ENCODE peak calls at places on chromosomes 1 and 21, in five cellular contexts. One of them, this sample, is unnamed. For H3K4me1, the result is how much of the 10 kb centered on the place peaks cover.

GRCh38 chr1:76826072-76826827 is 41.0 kb upstream of the ST6GALNAC5 start:
- DNase-seq in CD4-positive, alpha-beta memory T cell: no peak
- DNase-seq in lower lobe of right lung: no peak
- DNase-seq in A549: no peak
- DNase-seq in sigmoid colon: no peak
- DNase-seq in this sample: no peak

GRCh38 chr21:42222821-42223390 is 4.0 kb downstream of the ABCG1 start:
- DNase-seq in CD4-positive, alpha-beta memory T cell: no peak
- DNase-seq in sigmoid colon: peak
- DNase-seq in A549: no peak
- DNase-seq in lower lobe of right lung: no peak
- DNase-seq in this sample: no peak

GRCh38 chr1:156050376-156050775 is 3.2 kb downstream of the UBQLN4 start:
- DNase-seq in A549: no peak
- DNase-seq in lower lobe of right lung: no peak
- DNase-seq in sigmoid colon: no peak
- DNase-seq in CD4-positive, alpha-beta memory T cell: no peak
- DNase-seq in this sample: no peak

GRCh38 chr1:116033322-116033721 is 57.0 kb downstream of the SLC22A15 start:
- DNase-seq in sigmoid colon: no peak
- DNase-seq in CD4-positive, alpha-beta memory T cell: no peak
- DNase-seq in A549: no peak
- DNase-seq in lower lobe of right lung: no peak
- DNase-seq in this sample: no peak

GRCh38 chr1:61852693-61853060 is 110.4 kb downstream of the PATJ start:
- DNase-seq in A549: no peak
- DNase-seq in CD4-positive, alpha-beta memory T cell: no peak
- DNase-seq in sigmoid colon: no peak
- DNase-seq in lower lobe of right lung: no peak
- DNase-seq in this sample: no peak

GRCh38 chr1:11289064-11289463 is 16.1 kb downstream of the UBIAD1 start:
- DNase-seq in A549: no peak
- DNase-seq in sigmoid colon: no peak
- DNase-seq in lower lobe of right lung: no peak
- DNase-seq in CD4-positive, alpha-beta memory T cell: no peak
- DNase-seq in this sample: no peak

GRCh38 chr21:40587786-40588353 is 259.1 kb downstream of the DSCAM start:
- DNase-seq in lower lobe of right lung: no peak
- DNase-seq in sigmoid colon: no peak
- DNase-seq in A549: no peak
- DNase-seq in CD4-positive, alpha-beta memory T cell: no peak
- DNase-seq in this sample: no peak

GRCh38 chr1:245516178-245516829 is 361.5 kb downstream of the KIF26B start:
- DNase-seq in sigmoid colon: no peak
- DNase-seq in CD4-positive, alpha-beta memory T cell: no peak
- DNase-seq in lower lobe of right lung: no peak
- DNase-seq in A549: peak
- DNase-seq in this sample: no peak

GRCh38 chr1:164587617-164588367 is 28.8 kb downstream of the PBX1 start:
- DNase-seq in lower lobe of right lung: no peak
- DNase-seq in CD4-positive, alpha-beta memory T cell: no peak
- DNase-seq in sigmoid colon: no peak
- DNase-seq in A549: no peak
- DNase-seq in this sample: no peak

GRCh38 chr1:6028042-6028895 is 17.4 kb upstream of the KCNAB2 start:
- DNase-seq in A549: no peak
- DNase-seq in sigmoid colon: no peak
- DNase-seq in CD4-positive, alpha-beta memory T cell: peak
- DNase-seq in lower lobe of right lung: peak
- DNase-seq in this sample: peak

GRCh38 chr1:15684468-15685283 is 556 bp downstream of the PLEKHM2 start:
- DNase-seq in CD4-positive, alpha-beta memory T cell: peak
- DNase-seq in lower lobe of right lung: peak
- DNase-seq in A549: no peak
- DNase-seq in sigmoid colon: peak
- DNase-seq in this sample: peak

GRCh38 chr21:42414928-42415769 is 11.4 kb downstream of the UBASH3A start:
- DNase-seq in A549: peak
- DNase-seq in lower lobe of right lung: no peak
- DNase-seq in CD4-positive, alpha-beta memory T cell: peak
- DNase-seq in sigmoid colon: no peak
- DNase-seq in this sample: peak

GRCh38 chr1:29164588-29164987 is 17.1 kb downstream of the SRSF4 start:
- DNase-seq in lower lobe of right lung: no peak
- DNase-seq in A549: no peak
- DNase-seq in sigmoid colon: no peak
- DNase-seq in CD4-positive, alpha-beta memory T cell: no peak
- DNase-seq in this sample: no peak

GRCh38 chr1:180382326-180383115 is 119.9 kb downstream of the ACBD6 start:
- DNase-seq in lower lobe of right lung: no peak
- DNase-seq in A549: no peak
- DNase-seq in sigmoid colon: no peak
- DNase-seq in CD4-positive, alpha-beta memory T cell: no peak
- DNase-seq in this sample: no peak

GRCh38 chr1:35809156-35810095 is 1.6 kb downstream of the AGO4 start:
- DNase-seq in A549: no peak
- DNase-seq in CD4-positive, alpha-beta memory T cell: no peak
- DNase-seq in lower lobe of right lung: no peak
- DNase-seq in sigmoid colon: no peak
- DNase-seq in this sample: no peak

GRCh38 chr1:241167121-241167619 is 189.8 kb downstream of the RGS7 start:
- DNase-seq in A549: peak
- DNase-seq in lower lobe of right lung: no peak
- DNase-seq in sigmoid colon: no peak
- DNase-seq in CD4-positive, alpha-beta memory T cell: no peak
- DNase-seq in this sample: no peak

GRCh38 chr1:197467881-197468280 is 199.8 kb downstream of the CRB1 start:
- DNase-seq in sigmoid colon: no peak
- DNase-seq in CD4-positive, alpha-beta memory T cell: no peak
- DNase-seq in A549: no peak
- DNase-seq in lower lobe of right lung: no peak
- DNase-seq in this sample: no peak

GRCh38 chr1:172473842-172474241 is 30.0 kb upstream of the PIGC start:
- DNase-seq in sigmoid colon: no peak
- DNase-seq in CD4-positive, alpha-beta memory T cell: no peak
- DNase-seq in lower lobe of right lung: no peak
- DNase-seq in A549: no peak
- DNase-seq in this sample: no peak
- H3K4me1 ChIP-seq in sigmoid colon: under half
- H3K4me1 ChIP-seq in CD4-positive, alpha-beta memory T cell: under half
- H3K4me1 ChIP-seq in lower lobe of right lung: under half
- H3K4me1 ChIP-seq in A549: under half
- H3K4me1 ChIP-seq in this sample: under half

GRCh38 chr1:27403065-27403726 is 10.8 kb downstream of the GPR3 start:
- DNase-seq in CD4-positive, alpha-beta memory T cell: no peak
- DNase-seq in lower lobe of right lung: no peak
- DNase-seq in sigmoid colon: peak
- DNase-seq in A549: peak
- DNase-seq in this sample: no peak
- H3K27ac ChIP-seq in CD4-positive, alpha-beta memory T cell: no peak
- H3K27ac ChIP-seq in lower lobe of right lung: peak
- H3K27ac ChIP-seq in sigmoid colon: peak
- H3K27ac ChIP-seq in A549: no peak
- H3K27ac ChIP-seq in this sample: peak

GRCh38 chr21:33025471-33026298 is at the start of gene OLIG2:
- DNase-seq in lower lobe of right lung: no peak
- DNase-seq in CD4-positive, alpha-beta memory T cell: no peak
- DNase-seq in sigmoid colon: peak
- DNase-seq in A549: no peak
- DNase-seq in this sample: no peak
- H3K4me1 ChIP-seq in lower lobe of right lung: half or more
- H3K4me1 ChIP-seq in CD4-positive, alpha-beta memory T cell: half or more
- H3K4me1 ChIP-seq in sigmoid colon: under half
- H3K4me1 ChIP-seq in A549: under half
- H3K4me1 ChIP-seq in this sample: under half

DNA sequence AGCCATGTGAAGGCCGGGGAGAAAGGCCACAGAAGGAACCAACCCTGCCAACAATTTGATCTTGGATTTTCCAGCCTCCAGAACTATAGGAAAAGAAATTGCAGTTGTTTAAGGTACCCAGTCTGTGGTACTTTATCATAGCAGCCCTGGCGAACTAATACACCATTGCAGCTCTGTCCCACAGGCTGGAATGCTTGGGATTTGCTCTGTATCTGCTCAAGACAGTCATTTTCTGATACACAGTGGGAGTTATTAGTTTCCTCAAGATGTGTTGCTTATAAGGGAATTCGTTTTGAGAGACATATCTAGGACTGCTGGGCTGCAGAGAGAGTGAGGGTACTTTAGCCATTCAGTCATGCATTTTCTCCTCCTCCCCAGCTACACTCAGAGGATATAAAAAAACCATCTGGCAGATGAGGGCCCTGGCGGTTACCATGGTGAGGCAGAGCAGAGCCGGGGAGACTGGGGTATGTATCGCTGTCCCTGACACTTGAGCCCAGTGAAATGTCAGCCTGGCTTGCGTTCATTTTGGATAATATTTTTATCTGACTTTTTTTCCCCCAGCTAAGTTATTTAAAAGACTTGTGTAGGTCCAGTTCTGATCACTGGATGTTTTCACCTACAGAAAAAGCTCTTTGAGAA is 104.6 kb downstream of the DIRAS3 start:
- DNase-seq in A549: no peak
- DNase-seq in lower lobe of right lung: no peak
- DNase-seq in sigmoid colon: no peak
- DNase-seq in CD4-positive, alpha-beta memory T cell: no peak
- DNase-seq in this sample: no peak
- H3K27ac ChIP-seq in A549: no peak
- H3K27ac ChIP-seq in lower lobe of right lung: no peak
- H3K27ac ChIP-seq in sigmoid colon: no peak
- H3K27ac ChIP-seq in CD4-positive, alpha-beta memory T cell: no peak
- H3K27ac ChIP-seq in this sample: no peak

GRCh38 chr1:9075023-9075422 is 5.6 kb upstream of the SLC2A5 start:
- DNase-seq in sigmoid colon: peak
- DNase-seq in A549: peak
- DNase-seq in lower lobe of right lung: no peak
- DNase-seq in CD4-positive, alpha-beta memory T cell: no peak
- DNase-seq in this sample: no peak
- H3K4me1 ChIP-seq in sigmoid colon: under half
- H3K4me1 ChIP-seq in A549: under half
- H3K4me1 ChIP-seq in lower lobe of right lung: under half
- H3K4me1 ChIP-seq in CD4-positive, alpha-beta memory T cell: under half
- H3K4me1 ChIP-seq in this sample: under half

GRCh38 chr21:38910390-38911008 is 104.8 kb downstream of the ETS2 start:
- DNase-seq in sigmoid colon: no peak
- DNase-seq in CD4-positive, alpha-beta memory T cell: no peak
- DNase-seq in lower lobe of right lung: no peak
- DNase-seq in A549: peak
- DNase-seq in this sample: no peak
- H3K27ac ChIP-seq in sigmoid colon: peak
- H3K27ac ChIP-seq in CD4-positive, alpha-beta memory T cell: no peak
- H3K27ac ChIP-seq in lower lobe of right lung: peak
- H3K27ac ChIP-seq in A549: peak
- H3K27ac ChIP-seq in this sample: no peak

GRCh38 chr1:201602413-201603265 is 63.7 kb downstream of the NAV1 start:
- DNase-seq in sigmoid colon: no peak
- DNase-seq in lower lobe of right lung: no peak
- DNase-seq in CD4-positive, alpha-beta memory T cell: no peak
- DNase-seq in A549: peak
- DNase-seq in this sample: no peak

GRCh38 chr1:201606096-201606495 is 67.2 kb downstream of the NAV1 start:
- DNase-seq in lower lobe of right lung: no peak
- DNase-seq in CD4-positive, alpha-beta memory T cell: no peak
- DNase-seq in sigmoid colon: no peak
- DNase-seq in A549: no peak
- DNase-seq in this sample: no peak

GRCh38 chr1:201605385-201605747 is 66.4 kb downstream of the NAV1 start:
- DNase-seq in lower lobe of right lung: no peak
- DNase-seq in sigmoid colon: no peak
- DNase-seq in CD4-positive, alpha-beta memory T cell: no peak
- DNase-seq in A549: no peak
- DNase-seq in this sample: no peak

GRCh38 chr1:201606581-201606980 is 67.7 kb downstream of the NAV1 start:
- DNase-seq in CD4-positive, alpha-beta memory T cell: no peak
- DNase-seq in sigmoid colon: no peak
- DNase-seq in A549: no peak
- DNase-seq in lower lobe of right lung: no peak
- DNase-seq in this sample: no peak

DNA sequence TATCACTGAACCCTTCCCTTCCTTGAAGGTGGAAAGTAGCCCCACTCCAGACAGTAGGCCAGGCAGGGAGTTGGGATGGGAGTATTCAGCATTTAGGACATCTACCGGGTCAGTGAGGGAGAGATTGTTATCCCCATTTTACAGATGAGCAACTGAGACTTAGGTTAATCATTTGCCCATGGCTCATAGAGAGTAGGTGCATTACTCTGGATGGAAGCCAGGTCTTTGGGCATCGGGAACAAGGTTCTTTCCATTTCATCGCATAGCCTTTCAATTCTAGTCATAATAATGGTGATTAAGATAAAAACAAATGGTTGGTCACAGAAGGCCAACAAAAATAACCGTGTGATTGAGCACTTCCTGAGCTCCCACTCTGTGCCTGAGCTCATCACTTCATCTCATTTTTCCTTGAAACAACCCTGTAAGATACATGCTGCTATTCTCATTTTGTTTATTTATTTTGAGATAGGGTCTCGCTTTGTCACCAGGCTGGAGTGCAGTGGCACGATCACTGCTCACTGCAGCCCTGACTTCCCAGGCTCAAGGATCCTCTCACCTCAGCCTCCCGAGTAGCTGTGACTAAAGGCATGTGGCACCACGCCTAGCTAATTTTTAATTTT is 64.8 kb downstream of the NAV1 start:
- DNase-seq in sigmoid colon: no peak
- DNase-seq in lower lobe of right lung: no peak
- DNase-seq in CD4-positive, alpha-beta memory T cell: no peak
- DNase-seq in A549: peak
- DNase-seq in this sample: no peak
- H3K4me1 ChIP-seq in sigmoid colon: under half
- H3K4me1 ChIP-seq in lower lobe of right lung: under half
- H3K4me1 ChIP-seq in CD4-positive, alpha-beta memory T cell: under half
- H3K4me1 ChIP-seq in A549: half or more
- H3K4me1 ChIP-seq in this sample: under half

DNA sequence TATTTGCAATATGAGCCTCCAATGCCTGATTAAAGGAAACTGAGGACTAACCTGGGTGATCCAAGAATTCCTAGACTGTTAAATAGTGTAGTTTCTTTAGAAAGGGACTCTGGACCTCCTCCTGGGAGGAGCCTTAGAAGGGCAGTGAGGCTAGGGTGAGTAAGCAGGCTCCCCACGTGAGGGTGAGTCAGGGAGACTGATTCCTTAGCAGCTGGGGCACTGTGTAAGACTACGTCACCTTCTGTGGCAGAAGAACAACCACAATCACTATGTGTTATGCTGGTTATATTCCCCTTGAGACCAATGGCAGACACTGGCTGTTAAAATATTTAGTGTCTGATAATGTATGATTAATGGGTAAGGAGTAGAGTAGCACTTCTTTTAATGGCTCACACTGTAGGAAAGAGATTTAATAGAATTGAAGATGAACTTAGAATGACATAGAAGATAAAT is 53.3 kb upstream of the SYT14 start:
- DNase-seq in CD4-positive, alpha-beta memory T cell: no peak
- DNase-seq in A549: peak
- DNase-seq in sigmoid colon: peak
- DNase-seq in lower lobe of right lung: no peak
- DNase-seq in this sample: no peak
- H3K27ac ChIP-seq in CD4-positive, alpha-beta memory T cell: no peak
- H3K27ac ChIP-seq in A549: peak
- H3K27ac ChIP-seq in sigmoid colon: no peak
- H3K27ac ChIP-seq in lower lobe of right lung: no peak
- H3K27ac ChIP-seq in this sample: no peak